ENCODE peak calls at places on chromosomes 5 and 9, in six cellular contexts. P is upper lobe of left lung, B is tibial nerve, Q is spleen, W is uterus, C is stomach. S is an unnamed sample.

GRCh38 chr5:42250-42649 is 49.7 kb upstream of the PLEKHG4B start:
- DNase-seq in P (no peak), C (no peak), Q (no peak), W (no peak), B (no peak), S (no peak)

GRCh38 chr5:124742521-124742920 is 3.9 kb downstream of the ZNF608 start:
- DNase-seq in W (no peak), C (no peak), P (no peak), Q (no peak), B (no peak), S (no peak)

GRCh38 chr5:37696190-37697021 is 143.4 kb downstream of the GDNF start:
- DNase-seq in Q (no peak), B (no peak), C (no peak), P (no peak), W (no peak), S (no peak)

GRCh38 chr5:152427691-152428090 is 22.6 kb upstream of the NMUR2 start:
- DNase-seq in Q (no peak), C (no peak), P (no peak), B (no peak), W (no peak), S (no peak)

GRCh38 chr9:103266064-103266463 is 270.9 kb downstream of the CYLC2 start:
- DNase-seq in C (no peak), P (no peak), W (no peak), B (no peak), Q (no peak), S (no peak)

GRCh38 chr9:80995759-80996158 is 693.6 kb downstream of the TLE1 start:
- DNase-seq in P (no peak), B (no peak), W (no peak), Q (no peak), C (no peak), S (no peak)

GRCh38 chr5:59829922-59830321 is 63.6 kb downstream of the PDE4D start:
- DNase-seq in B (no peak), C (no peak), W (no peak), Q (no peak), P (no peak), S (no peak)

GRCh38 chr5:54844905-54845566 is 140.4 kb downstream of the ESM1 start:
- DNase-seq in Q (no peak), W (no peak), B (no peak), P (no peak), C (no peak), S (no peak)

GRCh38 chr9:942805-943580 is 33.5 kb upstream of the DMRT3 start:
- DNase-seq in P (no peak), C (no peak), W (no peak), B (no peak), Q (no peak), S (no peak)

GRCh38 chr5:69368458-69369368 is 607 bp downstream of the AK6 start:
- DNase-seq in Q (no peak), W (peak; percentile 17), B (no peak), C (no peak), P (no peak), S (no peak)

GRCh38 chr5:139636207-139636792 is 11.8 kb upstream of the CXXC5 start:
- DNase-seq in W (no peak), Q (peak; percentile 95), C (peak; percentile 61), B (no peak), P (no peak), S (peak; percentile 79)

GRCh38 chr5:172549708-172550095 is 91.4 kb upstream of the NEURL1B start:
- DNase-seq in Q (peak; percentile 47), B (no peak), P (peak; percentile 53), W (no peak), C (no peak), S (no peak)

GRCh38 chr9:32264171-32264862 is 120.1 kb upstream of the ACO1 start:
- DNase-seq in B (no peak), Q (no peak), W (peak; percentile 23), C (no peak), P (no peak), S (no peak)

GRCh38 chr5:28984642-28985041 is 1946.3 kb upstream of the CDH9 start:
- DNase-seq in C (no peak), W (no peak), B (no peak), Q (no peak), P (no peak), S (no peak)

GRCh38 chr9:16816006-16816405 is 54.5 kb downstream of the BNC2 start:
- DNase-seq in P (no peak), W (no peak), C (no peak), B (no peak), Q (no peak), S (no peak)

GRCh38 chr5:161094411-161094810 is 242.4 kb upstream of the ATP10B start:
- DNase-seq in B (no peak), W (no peak), C (no peak), P (no peak), Q (no peak), S (no peak)

GRCh38 chr5:143201589-143201988 is 201.9 kb downstream of the NR3C1 start:
- DNase-seq in P (no peak), B (no peak), W (no peak), C (no peak), Q (no peak), S (no peak)

GRCh38 chr5:76808142-76808691 is 10.6 kb upstream of the F2RL1 start:
- DNase-seq in C (no peak), P (no peak), B (no peak), W (no peak), Q (peak; percentile 30), S (no peak)

GRCh38 chr5:75510836-75511434 is 494 bp downstream of the CERT1 start:
- DNase-seq in W (peak; percentile 40), B (no peak), C (no peak), P (peak; percentile 95), Q (peak; percentile 94), S (peak; percentile 55)

GRCh38 chr9:87372401-87372851 is 125.2 kb upstream of the DAPK1 start:
- DNase-seq in W (no peak), P (no peak), Q (no peak), C (no peak), B (no peak), S (no peak)

GRCh38 chr5:127615916-127616315 is 33.0 kb upstream of the CTXN3 start:
- DNase-seq in W (no peak), P (no peak), Q (no peak), C (no peak), B (no peak), S (no peak)

GRCh38 chr5:74367241-74367733 is 273.2 kb downstream of the ENC1 start:
- DNase-seq in W (no peak), P (no peak), B (no peak), Q (no peak), C (no peak), S (no peak)

GRCh38 chr5:174454464-174454863 is 269.9 kb upstream of the MSX2 start:
- DNase-seq in W (no peak), C (no peak), B (no peak), Q (no peak), P (no peak), S (no peak)

GRCh38 chr9:25964239-25964638 is 286.0 kb upstream of the TUSC1 start:
- DNase-seq in B (no peak), W (no peak), Q (no peak), P (no peak), C (no peak), S (no peak)

GRCh38 chr9:12719431-12719830 is 26.2 kb downstream of the TYRP1 start:
- DNase-seq in Q (no peak), W (no peak), C (no peak), P (no peak), B (no peak), S (no peak)

GRCh38 chr5:99025298-99026045 is 96.7 kb upstream of the CHD1 start:
- DNase-seq in Q (no peak), B (no peak), P (no peak), W (no peak), C (peak; percentile 66), S (peak; percentile 50)

GRCh38 chr5:172744106-172745104 is 26.6 kb downstream of the DUSP1 start:
- DNase-seq in P (no peak), B (no peak), W (no peak), Q (no peak), C (peak; percentile 64), S (peak; percentile 74)

GRCh38 chr5:23139338-23140171 is 286.4 kb upstream of the CDH12 start:
- DNase-seq in B (no peak), C (no peak), Q (no peak), P (no peak), W (no peak), S (no peak)

GRCh38 chr9:133406039-133406438 is 11.8 kb downstream of the REXO4 start:
- DNase-seq in C (no peak), B (no peak), P (no peak), W (no peak), Q (no peak), S (no peak)

GRCh38 chr9:110028281-110029075 is 179.5 kb downstream of the C9orf152 start:
- DNase-seq in Q (no peak), P (no peak), C (no peak), B (no peak), W (no peak), S (no peak)

GRCh38 chr9:110031511-110032173 is 176.3 kb downstream of the C9orf152 start:
- DNase-seq in C (no peak), B (no peak), Q (no peak), W (no peak), P (no peak), S (no peak)

GRCh38 chr9:110029422-110029814 is 178.5 kb downstream of the C9orf152 start:
- DNase-seq in W (peak; percentile 37), P (no peak), B (no peak), C (no peak), Q (no peak), S (no peak)

GRCh38 chr9:110029815-110030480 is 178.0 kb downstream of the C9orf152 start:
- DNase-seq in P (no peak), Q (no peak), B (no peak), W (no peak), C (no peak), S (no peak)

GRCh38 chr9:110030632-110031031 is 177.3 kb downstream of the C9orf152 start:
- DNase-seq in P (no peak), Q (no peak), C (no peak), W (no peak), B (no peak), S (no peak)
- H3K27ac ChIP-seq in P (no peak overlapping the region), Q (no peak overlapping the region), C (no peak overlapping the region), W (no peak overlapping the region), B (no peak overlapping the region), S (no peak overlapping the region)

DNA sequence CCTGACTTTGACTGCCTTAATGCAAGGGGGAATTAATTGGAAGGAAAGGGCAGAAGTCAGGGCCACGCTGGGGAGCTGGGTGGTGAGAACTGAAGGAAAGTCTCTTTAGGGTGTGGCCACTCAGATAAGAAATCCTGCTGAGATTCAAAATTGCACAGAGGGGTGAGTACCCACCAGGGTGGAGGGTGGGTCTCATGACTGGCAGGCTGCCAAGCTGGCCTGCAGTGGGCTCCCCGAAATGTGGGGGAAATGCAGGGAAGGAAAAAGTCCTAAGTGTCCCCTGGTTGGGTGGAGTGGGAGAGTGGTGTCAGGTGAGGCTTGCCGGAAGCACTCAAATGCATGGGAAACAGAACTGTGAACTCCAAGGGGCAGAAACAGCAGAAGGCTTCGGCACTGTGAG is 24.1 kb downstream of the TSPAN17 start:
- DNase-seq in W (no peak), P (no peak), B (no peak), Q (no peak), C (no peak), S (no peak)
- H3K27me3 ChIP-seq in W (no peaks in the 10 kb centered on the region), P (no peaks in the 10 kb centered on the region), B (peaks cover 41% of the 10 kb centered on the region), Q (no peaks in the 10 kb centered on the region), C (peaks cover 26% of the 10 kb centered on the region), S (peaks cover 33% of the 10 kb centered on the region)

GRCh38 chr9:35658144-35658893 is at the start of gene CCDC107:
- DNase-seq in P (peak; percentile 97), C (peak; percentile 89), W (peak; percentile 81), Q (peak; percentile 97), B (peak; percentile 65), S (peak; percentile 88)
- TF ChIP-seq POLR2A in P (peak; percentile 97), C (peak; percentile 61), W (peak; percentile 98), Q (peak; percentile 34), B (peak; percentile 97), S (peak; percentile 89)

GRCh38 chr9:129037767-129038098 is 1.3 kb downstream of the MIGA2 start:
- DNase-seq in Q (no peak), W (no peak), C (no peak), B (no peak), P (no peak), S (no peak)
- H3K27ac ChIP-seq in Q (peak overlapping the region; percentile 31), W (no peak overlapping the region), C (peak overlapping the region; percentile 18), B (peak overlapping the region; percentile 26), P (peak overlapping the region; percentile 81), S (peak overlapping the region; percentile 83)